ENCODE peak calls at places on chromosomes 12 and 14, in seven cellular contexts. One of them, this sample, is unnamed.

GRCh38 chr12:29222200-29222599 is 73.1 kb downstream of the FAR2 start:
- DNase-seq in epithelial cell of proximal tubule: no peak
- DNase-seq in cardiac fibroblast: no peak
- DNase-seq in AG08395: no peak
- DNase-seq in NCI-H2029: no peak
- DNase-seq in activated T-cell treated with anti-CD3 and anti-CD28 coated beads, Interleukin-2, amount 50 U/mL, for 4 hours: no peak
- DNase-seq in GM18507: no peak
- DNase-seq in this sample: no peak

GRCh38 chr12:18222699-18223098 is 38.6 kb upstream of the PIK3C2G start:
- DNase-seq in epithelial cell of proximal tubule: no peak
- DNase-seq in cardiac fibroblast: no peak
- DNase-seq in AG08395: no peak
- DNase-seq in NCI-H2029: no peak
- DNase-seq in activated T-cell treated with anti-CD3 and anti-CD28 coated beads, Interleukin-2, amount 50 U/mL, for 4 hours: no peak
- DNase-seq in GM18507: no peak
- DNase-seq in this sample: no peak

GRCh38 chr12:57225680-57226190 is 3.8 kb upstream of the SHMT2 start:
- DNase-seq in epithelial cell of proximal tubule: no peak
- DNase-seq in cardiac fibroblast: no peak
- DNase-seq in AG08395: no peak
- DNase-seq in NCI-H2029: no peak
- DNase-seq in activated T-cell treated with anti-CD3 and anti-CD28 coated beads, Interleukin-2, amount 50 U/mL, for 4 hours: no peak
- DNase-seq in GM18507: no peak
- DNase-seq in this sample: no peak

GRCh38 chr14:61860294-61860918 is 98.2 kb downstream of the SNAPC1 start:
- DNase-seq in epithelial cell of proximal tubule: no peak
- DNase-seq in cardiac fibroblast: peak
- DNase-seq in AG08395: peak
- DNase-seq in NCI-H2029: peak
- DNase-seq in activated T-cell treated with anti-CD3 and anti-CD28 coated beads, Interleukin-2, amount 50 U/mL, for 4 hours: peak
- DNase-seq in GM18507: peak
- DNase-seq in this sample: peak

GRCh38 chr14:102498005-102498677 is 11.4 kb downstream of the ANKRD9 start:
- DNase-seq in epithelial cell of proximal tubule: no peak
- DNase-seq in cardiac fibroblast: no peak
- DNase-seq in AG08395: no peak
- DNase-seq in NCI-H2029: no peak
- DNase-seq in activated T-cell treated with anti-CD3 and anti-CD28 coated beads, Interleukin-2, amount 50 U/mL, for 4 hours: no peak
- DNase-seq in GM18507: no peak
- DNase-seq in this sample: no peak

GRCh38 chr14:96098309-96098998 is 59.3 kb downstream of the C14orf132 start:
- DNase-seq in epithelial cell of proximal tubule: no peak
- DNase-seq in cardiac fibroblast: peak
- DNase-seq in AG08395: peak
- DNase-seq in NCI-H2029: peak
- DNase-seq in activated T-cell treated with anti-CD3 and anti-CD28 coated beads, Interleukin-2, amount 50 U/mL, for 4 hours: no peak
- DNase-seq in GM18507: no peak
- DNase-seq in this sample: peak

GRCh38 chr14:57199911-57200310 is 68.8 kb downstream of the EXOC5 start:
- DNase-seq in epithelial cell of proximal tubule: no peak
- DNase-seq in cardiac fibroblast: peak
- DNase-seq in AG08395: no peak
- DNase-seq in NCI-H2029: no peak
- DNase-seq in activated T-cell treated with anti-CD3 and anti-CD28 coated beads, Interleukin-2, amount 50 U/mL, for 4 hours: no peak
- DNase-seq in GM18507: no peak
- DNase-seq in this sample: no peak

GRCh38 chr12:102479099-102479887 is 1.1 kb downstream of the IGF1 start:
- DNase-seq in epithelial cell of proximal tubule: no peak
- DNase-seq in cardiac fibroblast: no peak
- DNase-seq in AG08395: no peak
- DNase-seq in NCI-H2029: no peak
- DNase-seq in activated T-cell treated with anti-CD3 and anti-CD28 coated beads, Interleukin-2, amount 50 U/mL, for 4 hours: no peak
- DNase-seq in GM18507: no peak
- DNase-seq in this sample: no peak

GRCh38 chr14:100405752-100406455 is 82.8 kb downstream of the SLC25A47 start:
- DNase-seq in epithelial cell of proximal tubule: no peak
- DNase-seq in cardiac fibroblast: no peak
- DNase-seq in AG08395: no peak
- DNase-seq in NCI-H2029: peak
- DNase-seq in activated T-cell treated with anti-CD3 and anti-CD28 coated beads, Interleukin-2, amount 50 U/mL, for 4 hours: no peak
- DNase-seq in GM18507: no peak
- DNase-seq in this sample: no peak

GRCh38 chr12:52043386-52044212 is 7.6 kb upstream of the NR4A1 start:
- DNase-seq in epithelial cell of proximal tubule: no peak
- DNase-seq in cardiac fibroblast: no peak
- DNase-seq in AG08395: peak
- DNase-seq in NCI-H2029: no peak
- DNase-seq in activated T-cell treated with anti-CD3 and anti-CD28 coated beads, Interleukin-2, amount 50 U/mL, for 4 hours: no peak
- DNase-seq in GM18507: no peak
- DNase-seq in this sample: no peak

GRCh38 chr14:73241481-73242165 is 4.3 kb downstream of the PAPLN start:
- DNase-seq in epithelial cell of proximal tubule: no peak
- DNase-seq in cardiac fibroblast: no peak
- DNase-seq in AG08395: no peak
- DNase-seq in NCI-H2029: no peak
- DNase-seq in activated T-cell treated with anti-CD3 and anti-CD28 coated beads, Interleukin-2, amount 50 U/mL, for 4 hours: no peak
- DNase-seq in GM18507: no peak
- DNase-seq in this sample: peak

GRCh38 chr12:61750604-61751003 is 509.6 kb upstream of the USP15 start:
- DNase-seq in epithelial cell of proximal tubule: no peak
- DNase-seq in cardiac fibroblast: no peak
- DNase-seq in AG08395: no peak
- DNase-seq in NCI-H2029: no peak
- DNase-seq in activated T-cell treated with anti-CD3 and anti-CD28 coated beads, Interleukin-2, amount 50 U/mL, for 4 hours: no peak
- DNase-seq in GM18507: no peak
- DNase-seq in this sample: no peak

GRCh38 chr12:78885466-78885865 is 20.9 kb downstream of the SYT1 start:
- DNase-seq in epithelial cell of proximal tubule: no peak
- DNase-seq in cardiac fibroblast: no peak
- DNase-seq in AG08395: no peak
- DNase-seq in NCI-H2029: peak
- DNase-seq in activated T-cell treated with anti-CD3 and anti-CD28 coated beads, Interleukin-2, amount 50 U/mL, for 4 hours: no peak
- DNase-seq in GM18507: no peak
- DNase-seq in this sample: no peak

GRCh38 chr12:89166525-89166934 is 185.8 kb downstream of the DUSP6 start:
- DNase-seq in epithelial cell of proximal tubule: no peak
- DNase-seq in cardiac fibroblast: peak
- DNase-seq in AG08395: no peak
- DNase-seq in NCI-H2029: no peak
- DNase-seq in activated T-cell treated with anti-CD3 and anti-CD28 coated beads, Interleukin-2, amount 50 U/mL, for 4 hours: no peak
- DNase-seq in GM18507: no peak
- DNase-seq in this sample: no peak

GRCh38 chr12:53862831-53863230 is 75.8 kb upstream of the HOXC13 start:
- DNase-seq in epithelial cell of proximal tubule: no peak
- DNase-seq in cardiac fibroblast: no peak
- DNase-seq in AG08395: peak
- DNase-seq in NCI-H2029: no peak
- DNase-seq in activated T-cell treated with anti-CD3 and anti-CD28 coated beads, Interleukin-2, amount 50 U/mL, for 4 hours: no peak
- DNase-seq in GM18507: no peak
- DNase-seq in this sample: no peak

GRCh38 chr14:100187247-100187833 is 27.9 kb upstream of the DEGS2 start:
- DNase-seq in epithelial cell of proximal tubule: no peak
- DNase-seq in cardiac fibroblast: no peak
- DNase-seq in AG08395: no peak
- DNase-seq in NCI-H2029: no peak
- DNase-seq in activated T-cell treated with anti-CD3 and anti-CD28 coated beads, Interleukin-2, amount 50 U/mL, for 4 hours: no peak
- DNase-seq in GM18507: no peak
- DNase-seq in this sample: peak

GRCh38 chr12:57181561-57182155 is 34.2 kb upstream of the LRP1-AS start:
- DNase-seq in epithelial cell of proximal tubule: no peak
- DNase-seq in cardiac fibroblast: no peak
- DNase-seq in AG08395: peak
- DNase-seq in NCI-H2029: no peak
- DNase-seq in activated T-cell treated with anti-CD3 and anti-CD28 coated beads, Interleukin-2, amount 50 U/mL, for 4 hours: no peak
- DNase-seq in GM18507: no peak
- DNase-seq in this sample: no peak

GRCh38 chr14:93010118-93010475 is 87.1 kb downstream of the CHGA start:
- DNase-seq in epithelial cell of proximal tubule: no peak
- DNase-seq in cardiac fibroblast: no peak
- DNase-seq in AG08395: no peak
- DNase-seq in NCI-H2029: no peak
- DNase-seq in activated T-cell treated with anti-CD3 and anti-CD28 coated beads, Interleukin-2, amount 50 U/mL, for 4 hours: no peak
- DNase-seq in GM18507: no peak
- DNase-seq in this sample: no peak

GRCh38 chr14:58572092-58572853 is 65.5 kb upstream of the DACT1 start:
- DNase-seq in epithelial cell of proximal tubule: peak
- DNase-seq in cardiac fibroblast: peak
- DNase-seq in AG08395: peak
- DNase-seq in NCI-H2029: no peak
- DNase-seq in activated T-cell treated with anti-CD3 and anti-CD28 coated beads, Interleukin-2, amount 50 U/mL, for 4 hours: peak
- DNase-seq in GM18507: no peak
- DNase-seq in this sample: no peak

This sample was measured in mucosa of gallbladder.